ENCODE peak calls at places on chromosomes 16 and 17, in nine cellular contexts. E, O, U, R, N, W, Q, G and K are unnamed samples.

GRCh38 chr16:8864480-8864879 is 4.3 kb downstream of the CARHSP1 start:
- DNase-seq in E (no peak), O (no peak), W (peak; percentile 50), Q (no peak), U (no peak), N (no peak), R (no peak), G (no peak), K (no peak)

GRCh38 chr17:13594762-13595697 is 6.7 kb downstream of the HS3ST3A1 start:
- DNase-seq in O (peak; percentile 87), U (peak; percentile 69), G (peak; percentile 89), E (no peak), N (peak; percentile 88), W (no peak), Q (peak; percentile 94), R (peak; percentile 90), K (peak; percentile 75)

GRCh38 chr17:72267601-72268000 is 146.8 kb downstream of the SOX9 start:
- DNase-seq in O (peak; percentile 2), U (no peak), N (no peak), W (no peak), E (no peak), G (no peak), Q (no peak), R (no peak), K (no peak)

GRCh38 chr16:54633943-54634362 is 296.7 kb upstream of the IRX5 start:
- DNase-seq in Q (peak; percentile 57), W (no peak), G (peak; percentile 31), U (peak; percentile 67), E (no peak), O (peak; percentile 44), R (peak; percentile 65), N (no peak), K (no peak)

GRCh38 chr16:4103741-4104140 is 12.5 kb downstream of the ADCY9 start:
- DNase-seq in E (no peak), U (no peak), W (no peak), R (no peak), N (no peak), G (no peak), O (no peak), Q (no peak), K (no peak)

GRCh38 chr16:21611546-21612384 is 12.4 kb downstream of the METTL9 start:
- DNase-seq in G (no peak), R (peak; percentile 59), U (no peak), E (no peak), N (no peak), Q (no peak), O (no peak), W (no peak), K (no peak)

GRCh38 chr17:36899250-36900129 is 37.8 kb upstream of the LHX1 start:
- DNase-seq in U (no peak), N (no peak), W (no peak), O (no peak), G (no peak), R (peak; percentile 67), E (no peak), Q (no peak), K (no peak)

GRCh38 chr16:48054881-48055601 is 100.8 kb downstream of the ABCC12 start:
- DNase-seq in N (no peak), Q (peak; percentile 75), E (no peak), O (peak; percentile 48), R (peak; percentile 75), U (no peak), W (no peak), G (peak; percentile 64), K (peak; percentile 82)

GRCh38 chr16:57422026-57422944 is 17.7 kb downstream of the CCL17 start:
- DNase-seq in E (no peak), G (peak; percentile 68), Q (peak; percentile 79), R (peak; percentile 58), N (no peak), O (peak; percentile 60), W (no peak), U (peak; percentile 65), K (peak; percentile 78)

GRCh38 chr16:50360779-50361178 is 8.0 kb downstream of the BRD7 start:
- DNase-seq in G (no peak), O (no peak), U (no peak), R (no peak), E (no peak), Q (peak; percentile 8), W (no peak), N (no peak), K (no peak)

GRCh38 chr16:9124908-9125584 is 33.6 kb downstream of the HAPSTR1 start:
- DNase-seq in U (no peak), O (no peak), Q (no peak), G (no peak), R (no peak), N (peak; percentile 41), W (no peak), E (no peak), K (no peak)

GRCh38 chr16:15973997-15974396 is 24.6 kb downstream of the ABCC1 start:
- DNase-seq in W (no peak), N (no peak), G (no peak), R (no peak), O (no peak), E (no peak), U (no peak), Q (no peak), K (no peak)

GRCh38 chr17:12070561-12070960 is 49.9 kb downstream of the MAP2K4 start:
- DNase-seq in W (no peak), O (no peak), R (no peak), U (no peak), N (no peak), G (peak; percentile 89), E (no peak), Q (peak; percentile 72), K (peak; percentile 86)

GRCh38 chr16:84637709-84638108 is 10.6 kb upstream of the KLHL36 start:
- DNase-seq in O (no peak), W (peak; percentile 23), U (no peak), G (no peak), N (no peak), E (no peak), Q (no peak), R (no peak), K (no peak)
- H3K4me3 ChIP-seq in O (no peak overlapping the region), W (no peak overlapping the region), U (no peak overlapping the region), G (no peak overlapping the region), N (no peak overlapping the region), E (no peak overlapping the region), Q (no peak overlapping the region), R (no peak overlapping the region), K (no peak overlapping the region)

GRCh38 chr16:1674306-1674705 is 3.8 kb upstream of the JPT2 start:
- DNase-seq in U (no peak), E (no peak), R (no peak), W (no peak), Q (no peak), G (no peak), N (no peak), O (no peak), K (peak; percentile 35)
- TF ChIP-seq CTCF in U (no peak), E (no peak), R (no peak), W (no peak), Q (no peak), G (no peak), N (no peak), O (no peak), K (no peak)

GRCh38 chr17:58529275-58529674 is 14.8 kb upstream of the MTMR4 start:
- DNase-seq in R (peak; percentile 16), Q (no peak), O (no peak), G (no peak), U (no peak), E (no peak), N (no peak), W (no peak), K (no peak)

GRCh38 chr17:58532555-58532951 is 18.1 kb upstream of the MTMR4 start:
- DNase-seq in U (no peak), W (no peak), G (no peak), O (no peak), Q (no peak), R (peak; percentile 30), E (no peak), N (no peak), K (no peak)

GRCh38 chr17:58531661-58532554 is 17.5 kb upstream of the MTMR4 start:
- DNase-seq in R (peak; percentile 90), U (peak; percentile 42), O (peak; percentile 84), E (peak; percentile 71), G (no peak), N (no peak), W (peak; percentile 94), Q (no peak), K (peak; percentile 30)

GRCh38 chr17:58531122-58531521 is 16.7 kb upstream of the MTMR4 start:
- DNase-seq in G (no peak), U (no peak), O (no peak), Q (no peak), E (no peak), W (no peak), N (no peak), R (peak; percentile 44), K (no peak)

DNA sequence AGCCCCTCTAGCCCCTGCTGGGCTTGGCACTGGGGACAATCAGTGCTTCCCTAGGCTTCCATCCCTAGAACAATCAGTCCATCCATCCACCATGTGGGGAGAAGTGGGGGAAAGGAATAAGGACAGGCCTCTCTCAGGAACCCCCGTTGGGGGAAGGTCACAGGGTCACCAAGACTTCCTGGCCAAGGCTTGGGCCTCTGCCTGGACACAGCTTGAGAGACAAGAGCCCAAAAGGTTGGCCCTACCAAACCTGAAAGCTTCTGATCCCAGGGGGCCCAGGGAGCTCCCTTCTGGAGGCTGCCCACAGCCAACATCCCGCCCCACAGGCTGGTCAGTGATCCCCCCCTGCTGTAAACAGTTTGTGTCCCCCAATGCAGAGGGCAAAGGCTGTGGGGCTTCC is 16.2 kb upstream of the MTMR4 start:
- DNase-seq in G (no peak), N (no peak), Q (no peak), R (peak; percentile 21), O (no peak), U (no peak), E (no peak), W (no peak), K (no peak)
- H3K4me3 ChIP-seq in G (no peak overlapping the region), N (no peak overlapping the region), Q (no peak overlapping the region), R (peak overlapping the region; percentile 76), O (no peak overlapping the region), U (peak overlapping the region; percentile 58), E (no peak overlapping the region), W (no peak overlapping the region), K (no peak overlapping the region)

GRCh38 chr17:49603720-49604119 is 28.0 kb downstream of the NXPH3 start:
- DNase-seq in U (no peak), G (no peak), O (no peak), W (no peak), E (no peak), Q (peak; percentile 33), N (no peak), R (no peak), K (no peak)
- TF ChIP-seq CTCF in U (peak; percentile 49), G (peak; percentile 11), O (peak; percentile 40), W (no peak), E (no peak), Q (peak; percentile 43), N (no peak), R (peak; percentile 29), K (peak; percentile 3)